ENCODE peak calls at places on chromosomes 7 and 10, in seven cellular contexts. One of them, this sample, is unnamed.

GRCh38 chr7:158648787-158649186 is 55.8 kb downstream of the NCAPG2 start:
- DNase-seq in RWPE1: no peak
- DNase-seq in naive thymus-derived CD8-positive, alpha-beta T cell: no peak
- DNase-seq in HT-29: no peak
- DNase-seq in NCI-H1092: no peak
- DNase-seq in CD8-positive, alpha-beta T cell: no peak
- DNase-seq in NCI-H774: no peak
- DNase-seq in this sample: no peak

GRCh38 chr10:33353334-33353733 is 18.9 kb upstream of the NRP1 start:
- DNase-seq in HT-29: no peak
- DNase-seq in RWPE1: no peak
- DNase-seq in NCI-H774: no peak
- DNase-seq in CD8-positive, alpha-beta T cell: no peak
- DNase-seq in NCI-H1092: no peak
- DNase-seq in naive thymus-derived CD8-positive, alpha-beta T cell: no peak
- DNase-seq in this sample: no peak

GRCh38 chr10:86644412-86645110 is 9.8 kb upstream of the OPN4 start:
- DNase-seq in NCI-H774: no peak
- DNase-seq in NCI-H1092: no peak
- DNase-seq in naive thymus-derived CD8-positive, alpha-beta T cell: no peak
- DNase-seq in HT-29: no peak
- DNase-seq in CD8-positive, alpha-beta T cell: no peak
- DNase-seq in RWPE1: no peak
- DNase-seq in this sample: no peak

GRCh38 chr10:30359373-30360206 is 10.5 kb upstream of the MTPAP start:
- DNase-seq in CD8-positive, alpha-beta T cell: peak
- DNase-seq in RWPE1: peak
- DNase-seq in HT-29: peak
- DNase-seq in NCI-H774: peak
- DNase-seq in NCI-H1092: no peak
- DNase-seq in naive thymus-derived CD8-positive, alpha-beta T cell: peak
- DNase-seq in this sample: peak

GRCh38 chr7:5183155-5183554 is 6.9 kb upstream of the WIPI2 start:
- DNase-seq in HT-29: peak
- DNase-seq in NCI-H1092: no peak
- DNase-seq in RWPE1: peak
- DNase-seq in CD8-positive, alpha-beta T cell: no peak
- DNase-seq in naive thymus-derived CD8-positive, alpha-beta T cell: no peak
- DNase-seq in NCI-H774: peak
- DNase-seq in this sample: no peak

GRCh38 chr10:3455385-3456334 is 283.1 kb upstream of the PITRM1 start:
- DNase-seq in RWPE1: no peak
- DNase-seq in NCI-H1092: no peak
- DNase-seq in HT-29: no peak
- DNase-seq in CD8-positive, alpha-beta T cell: no peak
- DNase-seq in NCI-H774: no peak
- DNase-seq in naive thymus-derived CD8-positive, alpha-beta T cell: no peak
- DNase-seq in this sample: no peak

GRCh38 chr10:22464966-22465627 is 119.8 kb downstream of the SPAG6 start:
- DNase-seq in RWPE1: no peak
- DNase-seq in HT-29: no peak
- DNase-seq in NCI-H1092: no peak
- DNase-seq in NCI-H774: no peak
- DNase-seq in naive thymus-derived CD8-positive, alpha-beta T cell: no peak
- DNase-seq in CD8-positive, alpha-beta T cell: no peak
- DNase-seq in this sample: no peak

GRCh38 chr10:31426425-31426824 is 107.4 kb downstream of the ZEB1 start:
- DNase-seq in NCI-H1092: no peak
- DNase-seq in RWPE1: peak
- DNase-seq in CD8-positive, alpha-beta T cell: no peak
- DNase-seq in NCI-H774: no peak
- DNase-seq in naive thymus-derived CD8-positive, alpha-beta T cell: no peak
- DNase-seq in HT-29: no peak
- DNase-seq in this sample: no peak

GRCh38 chr10:33273295-33274002 is 61.0 kb downstream of the NRP1 start:
- DNase-seq in naive thymus-derived CD8-positive, alpha-beta T cell: no peak
- DNase-seq in NCI-H774: peak
- DNase-seq in RWPE1: peak
- DNase-seq in CD8-positive, alpha-beta T cell: no peak
- DNase-seq in NCI-H1092: peak
- DNase-seq in HT-29: peak
- DNase-seq in this sample: no peak

GRCh38 chr10:132624847-132625839 is 87.6 kb downstream of the INPP5A start:
- DNase-seq in HT-29: no peak
- DNase-seq in NCI-H1092: no peak
- DNase-seq in RWPE1: no peak
- DNase-seq in NCI-H774: no peak
- DNase-seq in CD8-positive, alpha-beta T cell: no peak
- DNase-seq in naive thymus-derived CD8-positive, alpha-beta T cell: no peak
- DNase-seq in this sample: no peak

This sample was measured in GDM1.